ENCODE peak calls at places on chromosomes 5 and 9, in four cellular contexts. One of them, this sample, is unnamed.
A peak's percentile ranks its signal among the peaks of the same experiment; 100 is the strongest.

GRCh38 chr9:36566813-36567217 is 5.9 kb upstream of the MELK start:
- DNase-seq in K562: no peak
- DNase-seq in GM12878: no peak
- DNase-seq in HepG2: no peak
- DNase-seq in this sample: peak; percentile 52

GRCh38 chr5:39775458-39776365 is 350.9 kb upstream of the DAB2 start:
- DNase-seq in GM12878: no peak
- DNase-seq in K562: no peak
- DNase-seq in HepG2: no peak
- DNase-seq in this sample: peak; percentile 60

GRCh38 chr5:114447084-114447773 is 85.4 kb downstream of the KCNN2 start:
- DNase-seq in K562: no peak
- DNase-seq in HepG2: no peak
- DNase-seq in GM12878: no peak
- DNase-seq in this sample: peak; percentile 11

GRCh38 chr5:153660919-153661318 is 170.4 kb downstream of the GRIA1 start:
- DNase-seq in K562: no peak
- DNase-seq in GM12878: no peak
- DNase-seq in HepG2: no peak
- DNase-seq in this sample: no peak

GRCh38 chr5:102049517-102049916 is 246.6 kb downstream of the SLCO4C1 start:
- DNase-seq in K562: no peak
- DNase-seq in HepG2: no peak
- DNase-seq in GM12878: no peak
- DNase-seq in this sample: no peak

GRCh38 chr9:9914174-9914573 is 698.6 kb downstream of the PTPRD start:
- DNase-seq in K562: no peak
- DNase-seq in HepG2: peak; percentile 13
- DNase-seq in GM12878: no peak
- DNase-seq in this sample: peak; percentile 4

GRCh38 chr9:113520109-113520642 is 56.6 kb downstream of the RGS3 start:
- DNase-seq in K562: no peak
- DNase-seq in GM12878: peak; percentile 82
- DNase-seq in HepG2: no peak
- DNase-seq in this sample: peak; percentile 89

GRCh38 chr9:137312852-137313325 is 10.8 kb upstream of the NRARP start:
- DNase-seq in HepG2: no peak
- DNase-seq in K562: peak; percentile 10
- DNase-seq in GM12878: no peak
- DNase-seq in this sample: peak; percentile 20

GRCh38 chr5:83147593-83147992 is 70.2 kb downstream of the XRCC4 start:
- DNase-seq in K562: no peak
- DNase-seq in HepG2: no peak
- DNase-seq in GM12878: no peak
- DNase-seq in this sample: no peak

GRCh38 chr5:115343855-115344254 is 47.4 kb upstream of the CCDC112 start:
- DNase-seq in K562: no peak
- DNase-seq in HepG2: peak; percentile 12
- DNase-seq in GM12878: no peak
- DNase-seq in this sample: no peak

GRCh38 chr5:127757576-127757975 is 54.4 kb downstream of the CCDC192 start:
- DNase-seq in GM12878: peak; percentile 16
- DNase-seq in K562: peak; percentile 21
- DNase-seq in HepG2: no peak
- DNase-seq in this sample: peak; percentile 76

GRCh38 chr5:468401-468800 is 25.4 kb downstream of the EXOC3 start:
- DNase-seq in GM12878: no peak
- DNase-seq in HepG2: no peak
- DNase-seq in K562: no peak
- DNase-seq in this sample: no peak

GRCh38 chr9:84111726-84112125 is 131.1 kb downstream of the RMI1 start:
- DNase-seq in HepG2: no peak
- DNase-seq in K562: no peak
- DNase-seq in GM12878: no peak
- DNase-seq in this sample: no peak

GRCh38 chr9:3708751-3709150 is 182.9 kb upstream of the RFX3 start:
- DNase-seq in GM12878: peak; percentile 9
- DNase-seq in HepG2: no peak
- DNase-seq in K562: no peak
- DNase-seq in this sample: no peak

GRCh38 chr9:131755541-131756198 is 15.8 kb upstream of the RAPGEF1 start:
- DNase-seq in GM12878: no peak
- DNase-seq in HepG2: peak; percentile 74
- DNase-seq in K562: peak; percentile 67
- DNase-seq in this sample: peak; percentile 81
- TF ChIP-seq MAX in GM12878: no peak
- TF ChIP-seq MAX in HepG2: no peak
- TF ChIP-seq MAX in K562: no peak
- TF ChIP-seq MAX in this sample: no peak

DNA sequence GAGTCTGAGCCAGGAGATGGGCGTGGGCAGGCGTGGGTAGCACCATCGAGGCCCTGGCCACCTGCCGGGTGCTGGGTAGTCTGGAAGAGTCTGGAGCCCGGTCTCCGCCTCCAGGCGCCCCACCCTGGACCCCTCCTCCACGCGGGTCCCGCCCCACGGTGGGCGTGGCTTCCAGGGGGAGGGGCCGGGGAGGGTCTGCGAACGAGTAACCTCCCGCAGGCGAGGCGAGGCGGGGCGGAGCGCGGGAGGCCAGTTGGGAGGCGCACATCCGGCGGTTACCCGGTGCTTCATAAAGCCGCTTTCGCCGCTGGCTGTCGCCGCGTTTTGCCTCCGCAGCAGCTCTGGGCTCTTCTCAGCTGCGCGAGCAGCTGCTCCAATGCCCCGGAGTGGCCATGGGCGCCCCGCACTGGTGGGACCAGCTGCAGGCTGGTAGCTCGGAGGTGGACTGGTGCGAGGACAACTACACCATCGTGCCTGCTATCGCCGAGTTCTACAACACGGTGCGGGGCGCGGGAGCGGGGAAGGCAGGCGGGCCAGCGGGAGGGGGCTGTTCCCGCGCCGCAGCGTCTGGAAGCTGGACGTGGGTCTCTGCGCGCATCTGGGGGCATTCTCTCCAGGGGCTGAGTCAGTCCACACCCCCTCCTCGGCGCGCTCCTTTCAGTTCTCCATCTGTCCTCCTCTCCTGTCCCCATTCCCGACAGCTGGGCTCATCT is at the start of gene ACER2:
- DNase-seq in HepG2: peak; percentile 83
- DNase-seq in GM12878: peak; percentile 66
- DNase-seq in K562: peak; percentile 93
- DNase-seq in this sample: peak; percentile 90
- TF ChIP-seq BHLHE40 in HepG2: no peak
- TF ChIP-seq BHLHE40 in GM12878: peak; percentile 12
- TF ChIP-seq BHLHE40 in K562: no peak
- TF ChIP-seq BHLHE40 in this sample: no peak

GRCh38 chr9:120184266-120184665 is 395.7 kb downstream of the CDK5RAP2 start:
- DNase-seq in GM12878: no peak
- DNase-seq in K562: no peak
- DNase-seq in HepG2: no peak
- DNase-seq in this sample: no peak

GRCh38 chr9:120182011-120182410 is 398.0 kb downstream of the CDK5RAP2 start:
- DNase-seq in K562: no peak
- DNase-seq in GM12878: no peak
- DNase-seq in HepG2: no peak
- DNase-seq in this sample: no peak

GRCh38 chr9:120186276-120186675 is 393.7 kb downstream of the CDK5RAP2 start:
- DNase-seq in HepG2: no peak
- DNase-seq in K562: no peak
- DNase-seq in GM12878: no peak
- DNase-seq in this sample: no peak

GRCh38 chr9:120187758-120188157 is 392.2 kb downstream of the CDK5RAP2 start:
- DNase-seq in K562: peak; percentile 38
- DNase-seq in GM12878: no peak
- DNase-seq in HepG2: no peak
- DNase-seq in this sample: no peak

DNA sequence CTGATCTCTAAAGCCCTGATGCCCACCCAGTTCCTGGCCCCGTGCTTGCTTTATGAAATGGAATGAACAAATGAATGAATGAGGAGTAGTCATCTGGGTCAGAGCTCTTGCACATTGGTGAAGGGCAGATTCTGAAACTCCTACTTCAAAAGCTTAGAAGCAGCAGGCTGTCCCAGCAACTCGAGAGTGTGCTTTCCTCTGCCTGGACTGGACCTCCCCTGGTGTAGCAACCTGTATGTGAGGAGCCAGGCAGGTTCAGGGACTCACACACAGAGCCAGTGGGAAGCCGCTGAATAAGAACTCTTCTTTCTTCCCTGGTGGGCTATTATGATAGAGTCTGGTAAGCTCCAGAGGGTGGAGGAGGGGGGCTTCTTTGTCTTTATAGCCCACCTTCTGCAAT is 396.4 kb downstream of the CDK5RAP2 start:
- DNase-seq in GM12878: no peak
- DNase-seq in K562: no peak
- DNase-seq in HepG2: no peak
- DNase-seq in this sample: no peak
- H3K4me2 ChIP-seq in GM12878: no peak overlapping the region
- H3K4me2 ChIP-seq in K562: no peak overlapping the region
- H3K4me2 ChIP-seq in HepG2: no peak overlapping the region
- H3K4me2 ChIP-seq in this sample: no peak overlapping the region

DNA sequence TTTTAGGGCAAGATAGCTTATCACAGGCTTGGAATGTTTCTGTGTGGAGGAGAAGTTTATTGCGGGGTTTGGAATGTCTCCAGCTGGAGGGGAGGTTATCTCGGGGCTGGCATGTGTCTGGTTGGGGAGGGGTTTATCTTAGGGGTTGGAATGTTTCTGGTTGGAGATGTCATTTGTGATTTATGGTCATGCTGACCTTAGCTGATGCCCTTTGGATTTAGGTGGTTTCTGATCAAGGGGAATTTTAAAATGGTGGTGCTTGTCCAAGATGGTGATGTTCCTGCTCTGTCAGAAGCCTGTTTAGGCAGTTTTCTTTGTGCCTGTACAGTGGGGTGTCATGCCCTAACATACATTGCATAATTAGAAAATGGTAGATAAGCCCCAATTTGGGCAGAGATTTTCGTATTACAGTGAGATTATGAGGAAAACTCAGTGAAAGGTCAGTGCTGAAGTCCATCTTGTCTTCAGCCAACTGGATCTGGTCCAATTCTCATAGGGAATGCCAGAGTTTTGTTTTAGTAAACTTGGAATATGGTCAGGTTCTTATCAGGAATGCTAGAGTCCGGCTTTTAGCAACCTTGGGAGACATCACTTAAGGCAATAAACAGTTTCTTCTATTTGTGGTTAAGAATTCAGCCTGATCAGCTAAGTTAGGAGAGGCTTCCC is 14.3 kb downstream of the CDK20 start:
- DNase-seq in HepG2: no peak
- DNase-seq in GM12878: no peak
- DNase-seq in K562: no peak
- DNase-seq in this sample: no peak
- TF ChIP-seq MAX in HepG2: no peak
- TF ChIP-seq MAX in GM12878: no peak
- TF ChIP-seq MAX in K562: no peak
- TF ChIP-seq MAX in this sample: no peak

DNA sequence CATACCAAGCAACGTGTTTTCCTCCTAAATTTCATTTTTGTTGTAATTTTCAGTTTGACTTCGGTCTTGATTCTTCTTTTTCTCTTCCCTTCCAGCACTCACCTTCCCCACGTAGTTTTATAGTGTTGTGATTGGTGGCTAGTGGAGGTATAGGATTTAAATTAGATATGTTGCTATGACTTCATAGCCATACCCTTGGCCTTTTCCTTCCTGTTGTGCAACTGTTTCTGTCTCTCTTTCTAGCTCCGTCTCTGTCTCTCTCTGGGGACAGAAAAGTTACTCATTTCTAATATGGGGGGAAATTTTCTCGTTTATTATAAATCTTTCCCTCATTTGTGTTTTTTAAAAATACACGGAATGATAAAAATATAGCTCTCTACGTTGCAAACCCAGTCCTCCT is 20.6 kb upstream of the C5orf24 start:
- DNase-seq in HepG2: no peak
- DNase-seq in K562: no peak
- DNase-seq in GM12878: no peak
- DNase-seq in this sample: no peak
- TF ChIP-seq BHLHE40 in HepG2: no peak
- TF ChIP-seq BHLHE40 in K562: no peak
- TF ChIP-seq BHLHE40 in GM12878: no peak
- TF ChIP-seq BHLHE40 in this sample: no peak

GRCh38 chr9:126318858-126319257 is 7.8 kb upstream of the MVB12B start:
- DNase-seq in K562: no peak
- DNase-seq in HepG2: no peak
- DNase-seq in GM12878: no peak
- DNase-seq in this sample: no peak

GRCh38 chr9:126319651-126320050 is 7.0 kb upstream of the MVB12B start:
- DNase-seq in K562: no peak
- DNase-seq in GM12878: no peak
- DNase-seq in HepG2: peak; percentile 57
- DNase-seq in this sample: no peak

GRCh38 chr9:126321742-126322141 is 4.9 kb upstream of the MVB12B start:
- DNase-seq in GM12878: no peak
- DNase-seq in HepG2: no peak
- DNase-seq in K562: no peak
- DNase-seq in this sample: no peak

GRCh38 chr9:126317513-126317912 is 9.1 kb upstream of the MVB12B start:
- DNase-seq in K562: no peak
- DNase-seq in GM12878: no peak
- DNase-seq in HepG2: peak; percentile 47
- DNase-seq in this sample: no peak

DNA sequence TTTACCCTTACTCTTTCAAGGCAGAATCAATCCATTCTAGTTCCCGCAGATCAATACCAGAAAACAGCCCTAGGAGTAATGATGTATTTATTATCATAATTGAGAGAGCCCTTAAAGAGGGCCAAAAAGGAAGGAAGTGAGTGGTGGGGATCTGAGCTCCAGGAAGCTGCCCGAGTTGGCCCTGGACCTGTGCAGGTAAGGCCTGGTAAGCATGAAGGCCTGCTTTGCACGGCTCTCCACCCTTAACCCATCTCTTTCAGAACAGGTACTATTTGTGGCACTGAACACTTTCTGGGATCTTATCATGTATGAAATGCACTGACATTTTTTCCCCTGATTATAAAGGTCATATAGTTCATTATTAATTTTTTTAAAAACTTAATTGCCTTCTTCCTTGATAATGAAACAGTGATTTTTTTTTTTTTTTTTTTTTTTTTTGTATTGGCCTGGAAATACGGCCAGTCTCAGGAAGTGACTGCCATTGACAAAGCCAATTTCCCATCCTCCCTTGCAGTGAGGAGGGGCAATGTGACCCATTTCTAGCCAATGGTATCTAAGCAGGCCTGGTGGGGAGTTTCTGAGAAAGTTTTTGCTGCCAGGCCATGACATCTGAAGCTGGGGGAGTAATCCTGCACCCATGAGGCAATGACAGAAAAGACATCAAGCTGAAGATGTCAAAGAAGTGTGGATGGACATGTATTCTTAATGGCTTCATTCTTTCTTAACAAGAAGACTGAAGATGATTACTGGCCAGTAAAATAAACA is 6.3 kb upstream of the MVB12B start:
- DNase-seq in K562: no peak
- DNase-seq in HepG2: no peak
- DNase-seq in GM12878: no peak
- DNase-seq in this sample: no peak
- H3K4me2 ChIP-seq in K562: no peak overlapping the region
- H3K4me2 ChIP-seq in HepG2: peak overlapping the region; percentile 65
- H3K4me2 ChIP-seq in GM12878: no peak overlapping the region
- H3K4me2 ChIP-seq in this sample: no peak overlapping the region

This sample was measured in A549.